ENCODE peak calls at places on chromosomes 12 and 14, in six cellular contexts. J, W, R, Z, F and C are unnamed samples.

GRCh38 chr12:115070313-115070712 is 386.3 kb upstream of the TBX3 start:
- DNase-seq in J (no peak), F (no peak), W (peak; percentile 48), R (no peak), Z (no peak), C (no peak)

GRCh38 chr14:30298266-30298795 is 260.6 kb upstream of the G2E3 start:
- DNase-seq in J (no peak), R (no peak), F (no peak), W (no peak), Z (no peak), C (no peak)

GRCh38 chr12:93957870-93958269 is 190.5 kb upstream of the PLXNC1 start:
- DNase-seq in J (no peak), Z (no peak), F (no peak), W (peak; percentile 22), R (no peak), C (no peak)

GRCh38 chr14:21852061-21852664 is 178.5 kb upstream of the OR4E1 start:
- DNase-seq in J (no peak), F (peak; percentile 71), W (peak; percentile 27), R (peak; percentile 17), Z (peak; percentile 57), C (peak; percentile 26)

GRCh38 chr14:102857444-102857843 is 65.0 kb upstream of the AMN start:
- DNase-seq in W (no peak), F (no peak), Z (no peak), J (no peak), R (no peak), C (no peak)

GRCh38 chr12:52686756-52687487 is 6.7 kb upstream of the KRT1 start:
- DNase-seq in W (no peak), Z (no peak), J (no peak), F (no peak), R (no peak), C (no peak)

GRCh38 chr12:124641591-124641990 is 74.2 kb upstream of the NCOR2 start:
- DNase-seq in W (no peak), F (no peak), R (no peak), Z (no peak), J (no peak), C (no peak)

GRCh38 chr12:75553865-75554555 is 42.6 kb upstream of the KRR1 start:
- DNase-seq in W (no peak), R (no peak), Z (no peak), J (no peak), F (no peak), C (no peak)

GRCh38 chr12:28974166-28974565 is 174.9 kb upstream of the FAR2 start:
- DNase-seq in W (peak; percentile 34), J (no peak), Z (no peak), F (no peak), R (no peak), C (no peak)

GRCh38 chr12:116059901-116060300 is 217.6 kb downstream of the MED13L start:
- DNase-seq in R (no peak), J (no peak), Z (no peak), W (no peak), F (no peak), C (no peak)

GRCh38 chr12:77072833-77073495 is 7.6 kb upstream of the E2F7 start:
- DNase-seq in F (no peak), J (no peak), W (peak; percentile 75), Z (no peak), R (no peak), C (no peak)

GRCh38 chr12:73867147-73867546 is 670.5 kb upstream of the ATXN7L3B start:
- DNase-seq in R (no peak), F (no peak), Z (no peak), J (no peak), W (no peak), C (no peak)

GRCh38 chr12:75660107-75660530 is 148.7 kb upstream of the KRR1 start:
- DNase-seq in W (peak; percentile 86), Z (no peak), R (no peak), F (no peak), J (no peak), C (no peak)

GRCh38 chr12:47828967-47829482 is 9.3 kb upstream of the HDAC7 start:
- DNase-seq in J (peak; percentile 86), F (peak; percentile 33), W (peak; percentile 73), Z (peak; percentile 82), R (no peak), C (no peak)

GRCh38 chr12:115404761-115405470 is 720.9 kb upstream of the TBX3 start:
- DNase-seq in F (no peak), J (no peak), W (peak; percentile 81), Z (no peak), R (no peak), C (no peak)

GRCh38 chr12:31620311-31620710 is 29.4 kb upstream of the DENND5B start:
- DNase-seq in J (no peak), Z (no peak), F (no peak), R (no peak), W (no peak), C (no peak)

GRCh38 chr12:106369624-106370346 is 12.2 kb downstream of the POLR3B start:
- DNase-seq in Z (no peak), F (no peak), W (peak; percentile 90), R (no peak), J (no peak), C (no peak)

GRCh38 chr14:32382704-32383103 is 53.6 kb downstream of the AKAP6 start:
- DNase-seq in R (no peak), Z (no peak), W (peak; percentile 45), J (no peak), F (no peak), C (no peak)

GRCh38 chr14:36111822-36112583 is 64.5 kb downstream of the PTCSC3 start:
- DNase-seq in W (no peak), Z (no peak), F (no peak), J (no peak), R (no peak), C (no peak)

GRCh38 chr12:1799882-1800645 is 20.3 kb upstream of the LRTM2 start:
- DNase-seq in F (no peak), R (no peak), J (no peak), Z (no peak), W (no peak), C (no peak)

GRCh38 chr14:67566908-67567307 is 33.2 kb downstream of the PIGH start:
- DNase-seq in J (no peak), Z (no peak), W (no peak), R (no peak), F (no peak), C (no peak)

GRCh38 chr12:3885179-3886094 is 12.2 kb upstream of the PARP11 start:
- DNase-seq in Z (no peak), F (no peak), J (no peak), W (peak; percentile 72), R (no peak), C (peak; percentile 36)

GRCh38 chr12:68065687-68066086 is 76.4 kb downstream of the IFNG-AS1 start:
- DNase-seq in F (no peak), W (no peak), R (no peak), Z (no peak), J (no peak), C (no peak)

GRCh38 chr12:129064201-129064881 is 211.1 kb downstream of the GLT1D1 start:
- DNase-seq in Z (no peak), R (no peak), J (no peak), F (no peak), W (no peak), C (no peak)

GRCh38 chr12:26054383-26054782 is 70.5 kb downstream of the BHLHE41 start:
- DNase-seq in W (no peak), F (no peak), Z (no peak), R (no peak), J (no peak), C (no peak)

GRCh38 chr12:112838731-112839130 is 47.2 kb downstream of the RPH3A start:
- DNase-seq in Z (no peak), R (no peak), F (no peak), W (no peak), J (no peak), C (no peak)

GRCh38 chr12:112841240-112841639 is 49.7 kb downstream of the RPH3A start:
- DNase-seq in J (no peak), R (no peak), F (no peak), W (no peak), Z (no peak), C (no peak)

GRCh38 chr12:112841891-112842290 is 50.3 kb downstream of the RPH3A start:
- DNase-seq in W (peak; percentile 33), Z (no peak), F (no peak), R (no peak), J (no peak), C (no peak)

GRCh38 chr12:112837629-112838191 is 46.2 kb downstream of the RPH3A start:
- DNase-seq in Z (no peak), R (no peak), F (no peak), J (no peak), W (peak; percentile 80), C (no peak)

GRCh38 chr12:112839386-112839972 is 47.9 kb downstream of the RPH3A start:
- DNase-seq in R (no peak), W (peak; percentile 93), F (no peak), J (no peak), Z (no peak), C (no peak)
- TF ChIP-seq CTCF in R (no peak), W (no peak), F (no peak), J (no peak), Z (no peak), C (no peak)

DNA sequence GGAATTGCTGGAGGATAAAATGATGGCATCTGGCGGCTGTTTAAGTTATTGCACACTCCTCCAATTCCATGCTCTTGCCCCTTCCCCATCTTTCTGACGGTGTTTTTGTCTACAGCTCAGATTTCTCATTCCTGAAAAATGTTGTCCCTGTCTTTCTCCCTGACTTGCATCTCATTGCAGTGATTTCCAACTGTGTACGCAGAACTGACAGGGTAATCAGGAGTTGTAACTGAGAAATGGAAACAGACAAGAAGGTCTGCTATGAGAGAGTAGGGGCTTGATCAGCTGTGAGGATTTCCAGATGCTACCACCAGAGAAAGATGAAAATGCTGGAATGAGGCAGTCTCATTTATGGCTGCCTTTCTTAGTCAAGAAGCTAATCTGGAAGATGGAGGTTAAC is 1.3 kb downstream of the ERP27 start:
- DNase-seq in J (no peak), W (no peak), F (no peak), R (no peak), Z (no peak), C (no peak)
- TF ChIP-seq CTCF in J (no peak), W (no peak), F (no peak), R (no peak), Z (no peak), C (no peak)

GRCh38 chr12:45244561-45245348 is 28.9 kb downstream of the ANO6 start:
- DNase-seq in W (peak; percentile 75), J (no peak), F (no peak), Z (no peak), R (no peak), C (peak; percentile 25)
- TF ChIP-seq CTCF in W (no peak), J (no peak), F (no peak), Z (no peak), R (no peak), C (no peak)

GRCh38 chr12:79344855-79345840 is 345.6 kb downstream of the PAWR start:
- DNase-seq in W (peak; percentile 60), J (no peak), Z (no peak), R (no peak), F (peak; percentile 18), C (peak; percentile 22)
- TF ChIP-seq CTCF in W (peak; percentile 61), J (no peak), Z (peak; percentile 32), R (no peak), F (peak; percentile 75), C (peak; percentile 41)

DNA sequence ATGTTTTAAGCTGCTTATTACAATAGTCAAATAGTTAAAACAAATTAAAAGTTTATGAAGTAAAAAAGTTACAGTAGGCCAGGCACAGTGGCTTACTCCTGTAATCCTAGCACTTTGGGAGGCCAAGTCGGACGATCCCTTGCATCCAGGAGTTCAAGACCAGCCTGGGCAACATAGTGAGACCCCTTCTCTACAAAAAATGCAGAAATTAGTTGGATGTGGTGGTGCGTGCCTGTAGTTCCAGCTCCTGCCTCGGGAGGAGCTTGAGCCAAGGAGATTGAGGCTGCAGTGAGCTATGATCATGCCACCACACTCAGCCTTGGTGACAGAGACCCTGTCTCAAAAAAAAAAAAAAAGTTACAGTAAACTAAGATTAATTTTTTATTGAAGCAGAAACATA is 142.6 kb downstream of the MIPOL1 start:
- DNase-seq in F (no peak), W (no peak), J (no peak), R (no peak), Z (no peak), C (no peak)
- TF ChIP-seq CTCF in F (no peak), W (peak; percentile 13), J (no peak), R (no peak), Z (no peak), C (no peak)